ENCODE peak calls at places on chromosomes 7 and 10, in five cellular contexts. T, D, M, I and C are unnamed samples.

GRCh38 chr7:134845461-134845860 is 66.0 kb downstream of the CALD1 start:
- DNase-seq in T (no peak), I (no peak), M (no peak), D (no peak), C (no peak)

GRCh38 chr10:178208-178607 is 43.0 kb downstream of the ZMYND11 start:
- DNase-seq in I (no peak), D (peak; percentile 68), T (no peak), M (no peak), C (no peak)

GRCh38 chr7:33191326-33191725 is 62.0 kb downstream of the BBS9 start:
- DNase-seq in I (no peak), M (peak; percentile 18), T (no peak), D (no peak), C (no peak)

GRCh38 chr10:59073456-59074053 is 102.9 kb upstream of the PHYHIPL start:
- DNase-seq in T (no peak), D (no peak), I (no peak), M (no peak), C (no peak)

GRCh38 chr10:28082885-28083284 is 84.0 kb upstream of the ODAD2 start:
- DNase-seq in I (no peak), T (no peak), M (no peak), D (no peak), C (no peak)

GRCh38 chr10:10818082-10818481 is 199.6 kb upstream of the CELF2 start:
- DNase-seq in D (peak; percentile 66), I (no peak), T (no peak), M (no peak), C (no peak)

GRCh38 chr7:151661556-151661955 is 141.9 kb upstream of the RHEB start:
- DNase-seq in T (no peak), I (no peak), M (no peak), D (no peak), C (no peak)

GRCh38 chr10:83075395-83076072 is 1063.8 kb upstream of the GHITM start:
- DNase-seq in M (no peak), D (no peak), I (no peak), T (no peak), C (no peak)

GRCh38 chr7:50838675-50839377 is 56.1 kb upstream of the GRB10 start:
- DNase-seq in I (peak; percentile 44), D (peak; percentile 79), M (no peak), T (no peak), C (no peak)

GRCh38 chr10:58701398-58702135 is 188.9 kb downstream of the BICC1 start:
- DNase-seq in I (no peak), M (no peak), T (peak; percentile 27), D (peak; percentile 81), C (no peak)

GRCh38 chr7:372546-372938 is 82.6 kb downstream of the FOXL3 start:
- DNase-seq in T (no peak), M (no peak), I (peak; percentile 5), D (no peak), C (no peak)

GRCh38 chr7:113796557-113796956 is 122.3 kb downstream of the PPP1R3A start:
- DNase-seq in I (no peak), M (no peak), T (no peak), D (peak; percentile 92), C (no peak)

GRCh38 chr7:6026917-6027316 is 4.3 kb upstream of the ANKRD61 start:
- DNase-seq in I (no peak), M (peak; percentile 22), D (no peak), T (peak; percentile 29), C (no peak)

GRCh38 chr7:150432915-150433892 is 17.2 kb upstream of the GIMAP8 start:
- DNase-seq in D (no peak), T (peak; percentile 18), M (no peak), I (no peak), C (peak; percentile 25)

GRCh38 chr10:99435986-99436633 is 5.7 kb upstream of the GOT1 start:
- DNase-seq in D (peak; percentile 59), I (no peak), T (no peak), M (no peak), C (no peak)

GRCh38 chr10:78657622-78658165 is 411.1 kb upstream of the ZMIZ1 start:
- DNase-seq in T (peak; percentile 89), D (peak; percentile 43), I (peak; percentile 78), M (peak; percentile 85), C (peak; percentile 86)

GRCh38 chr7:148982596-148983219 is 45.6 kb downstream of the PDIA4 start:
- DNase-seq in I (no peak), T (no peak), D (peak; percentile 53), M (no peak), C (no peak)

GRCh38 chr7:5478568-5479045 is 55.0 kb upstream of the TNRC18 start:
- DNase-seq in D (no peak), M (peak; percentile 22), T (no peak), I (no peak), C (no peak)

GRCh38 chr7:106420210-106420609 is 135.4 kb upstream of the NAMPT start:
- DNase-seq in T (no peak), I (no peak), D (no peak), M (no peak), C (no peak)

GRCh38 chr7:121126801-121127534 is 138.5 kb downstream of the CPED1 start:
- DNase-seq in T (no peak), D (peak; percentile 27), I (no peak), M (no peak), C (no peak)

GRCh38 chr10:133164816-133165555 is 5.0 kb downstream of the KNDC1 start:
- DNase-seq in D (no peak), I (no peak), T (no peak), M (no peak), C (no peak)

GRCh38 chr10:88883443-88883799 is 3.4 kb downstream of the STAMBPL1 start:
- DNase-seq in T (no peak), M (no peak), I (no peak), D (no peak), C (no peak)

GRCh38 chr10:70260259-70260658 is 23.5 kb downstream of the NPFFR1 start:
- DNase-seq in T (no peak), D (no peak), I (no peak), M (no peak), C (no peak)

GRCh38 chr7:134041477-134041876 is 85.7 kb upstream of the LRGUK start:
- DNase-seq in I (no peak), T (no peak), D (no peak), M (no peak), C (no peak)

GRCh38 chr7:37310322-37311080 is 138.2 kb downstream of the ELMO1 start:
- DNase-seq in M (no peak), T (no peak), D (no peak), I (no peak), C (no peak)

GRCh38 chr10:21814866-21815265 is 188.7 kb downstream of the DNAJC1 start:
- DNase-seq in I (no peak), M (no peak), D (no peak), T (no peak), C (no peak)

GRCh38 chr10:58967551-58968418 is 208.7 kb upstream of the PHYHIPL start:
- DNase-seq in T (no peak), I (peak; percentile 18), D (no peak), M (no peak), C (no peak)

GRCh38 chr10:30491204-30491603 is 57.2 kb downstream of the MAP3K8 start:
- DNase-seq in T (no peak), M (no peak), I (no peak), D (peak; percentile 40), C (no peak)

GRCh38 chr7:149355390-149356048 is 93.5 kb downstream of the ZNF783 start:
- DNase-seq in I (no peak), D (no peak), T (no peak), M (peak; percentile 9), C (no peak)

DNA sequence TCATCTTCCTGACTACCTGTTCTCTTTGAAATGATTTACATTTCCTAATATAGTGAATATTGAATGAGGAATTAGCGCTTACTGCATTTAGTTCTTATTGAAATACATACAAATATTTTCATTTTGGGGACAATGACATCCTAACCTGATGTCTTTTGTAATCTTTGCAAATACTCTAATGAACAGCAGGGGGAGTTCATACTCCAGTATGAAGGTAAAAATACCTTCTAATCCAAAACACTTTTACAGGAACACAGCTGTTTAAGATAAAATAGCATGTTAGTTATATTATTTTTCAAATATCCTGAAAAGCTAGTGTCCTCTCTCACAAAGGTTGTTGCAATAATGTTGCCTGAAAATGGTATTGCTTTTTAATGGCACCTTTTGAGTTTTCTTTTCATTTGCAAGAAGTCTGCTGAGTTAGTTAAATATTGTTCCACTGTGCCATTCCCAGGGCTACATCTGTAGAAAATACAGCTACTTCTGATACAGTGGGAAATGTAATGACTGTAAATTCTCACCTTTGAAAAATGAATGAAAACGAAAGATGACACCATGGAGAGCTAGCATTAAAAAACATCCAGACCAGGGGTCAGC is 400.0 kb downstream of the PHF14 start:
- DNase-seq in T (no peak), D (no peak), I (no peak), M (no peak), C (no peak)
- TF ChIP-seq CTCF in T (peak; percentile 29), D (peak; percentile 6), I (peak; percentile 47), M (peak; percentile 47), C (no peak)

GRCh38 chr7:35555386-35555785 is 139.5 kb downstream of the HERPUD2 start:
- DNase-seq in T (no peak), D (no peak), M (no peak), I (no peak), C (no peak)

GRCh38 chr7:35555934-35556333 is 139.0 kb downstream of the HERPUD2 start:
- DNase-seq in D (peak; percentile 16), T (no peak), I (no peak), M (no peak), C (no peak)

GRCh38 chr7:35550831-35551230 is 144.1 kb downstream of the HERPUD2 start:
- DNase-seq in T (no peak), M (no peak), D (no peak), I (no peak), C (no peak)

GRCh38 chr7:35551682-35552081 is 143.3 kb downstream of the HERPUD2 start:
- DNase-seq in D (no peak), M (no peak), I (no peak), T (no peak), C (no peak)

DNA sequence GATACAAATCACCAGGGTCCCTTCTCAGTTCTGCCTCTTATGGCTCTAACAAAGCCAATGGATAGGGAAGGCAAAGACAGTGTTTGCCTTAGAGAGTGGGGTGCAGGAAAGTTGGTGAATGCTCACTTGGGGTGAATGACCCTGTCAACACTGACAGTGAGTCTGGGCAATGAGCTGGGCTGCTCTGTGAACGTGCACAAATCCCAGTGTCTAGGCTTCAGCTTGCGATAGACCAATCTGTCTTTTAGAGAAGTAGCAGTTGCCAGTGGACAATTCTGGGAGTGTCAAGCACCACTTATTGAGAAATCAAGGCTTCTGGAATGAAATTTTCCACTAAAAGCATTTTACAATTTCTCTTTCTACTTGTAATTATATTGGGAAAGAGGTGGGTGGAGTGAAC is 141.4 kb downstream of the HERPUD2 start:
- DNase-seq in D (no peak), M (no peak), T (no peak), I (no peak), C (no peak)
- TF ChIP-seq CTCF in D (no peak), M (no peak), T (no peak), I (no peak), C (no peak)

GRCh38 chr7:103887853-103888602 is 101.4 kb downstream of the RELN start:
- DNase-seq in T (no peak), M (no peak), D (peak; percentile 57), I (no peak), C (no peak)
- TF ChIP-seq CTCF in T (no peak), M (no peak), D (peak; percentile 3), I (no peak), C (no peak)

GRCh38 chr10:92291921-92292860 is 1.2 kb downstream of the MARCHF5 start:
- DNase-seq in T (peak; percentile 66), M (peak; percentile 77), I (peak; percentile 50), D (peak; percentile 57), C (peak; percentile 58)

GRCh38 chr10:92291610-92291859 is 568 bp downstream of the MARCHF5 start:
- DNase-seq in T (no peak), M (no peak), D (no peak), I (no peak), C (no peak)

GRCh38 chr10:92290076-92290836 is 622 bp downstream of the CPEB3 start:
- DNase-seq in I (peak; percentile 31), T (peak; percentile 77), M (peak; percentile 61), D (peak; percentile 49), C (peak; percentile 44)

GRCh38 chr10:92290837-92291609 is at the start of the genes CPEB3 and MARCHF5:
- DNase-seq in I (peak; percentile 97), D (peak; percentile 94), T (peak; percentile 96), M (peak; percentile 96), C (peak; percentile 97)
- TF ChIP-seq CTCF in I (peak; percentile 79), D (peak; percentile 69), T (peak; percentile 63), M (peak; percentile 80), C (peak; percentile 65)